ENCODE peak calls at places on chromosomes 7 and 10, in ten cellular contexts. A is mesothelial cell of epicardium, J is prostate gland, D is mucosa of descending colon, Q is fibroblast of the aortic adventitia, X is ovary, Y is GM10248, W is HL-60, L is Calu3, T is right atrium auricular region. H is an unnamed sample.

GRCh38 chr10:64306888-64307287 is 785.7 kb downstream of the REEP3 start:
- DNase-seq in A (no peak), J (no peak), D (no peak), Q (no peak), X (no peak), Y (no peak), W (no peak), L (no peak), T (no peak), H (no peak)

GRCh38 chr10:119005377-119006043 is 24.0 kb upstream of the NANOS1 start:
- DNase-seq in A (no peak), J (no peak), D (no peak), Q (no peak), X (no peak), Y (no peak), W (no peak), L (no peak), T (no peak), H (no peak)

GRCh38 chr7:23022258-23022745 is 8.4 kb upstream of the HYCC1 start:
- DNase-seq in A (no peak), J (no peak), D (no peak), Q (peak), X (no peak), Y (no peak), W (no peak), L (peak), T (no peak), H (no peak)

GRCh38 chr10:14353291-14353913 is 22.7 kb upstream of the FRMD4A start:
- DNase-seq in A (peak), J (no peak), D (no peak), Q (no peak), X (no peak), Y (no peak), W (no peak), L (no peak), T (no peak), H (no peak)

GRCh38 chr10:120999868-121000267 is 148.7 kb downstream of the WDR11 start:
- DNase-seq in A (no peak), J (no peak), D (no peak), Q (no peak), X (no peak), Y (no peak), W (no peak), L (no peak), T (no peak), H (no peak)

GRCh38 chr7:111987115-111987826 is 218.9 kb downstream of the DOCK4 start:
- DNase-seq in A (no peak), J (no peak), D (no peak), Q (peak), X (no peak), Y (no peak), W (peak), L (no peak), T (no peak), H (no peak)

GRCh38 chr7:106620681-106621080 is 40.3 kb downstream of the CCDC71L start:
- DNase-seq in A (no peak), J (no peak), D (no peak), Q (peak), X (no peak), Y (no peak), W (no peak), L (no peak), T (no peak), H (no peak)

GRCh38 chr7:22251284-22251683 is 105.7 kb downstream of the RAPGEF5 start:
- DNase-seq in A (no peak), J (no peak), D (no peak), Q (no peak), X (no peak), Y (no peak), W (no peak), L (no peak), T (no peak), H (no peak)

GRCh38 chr10:80924063-80924952 is 386.6 kb downstream of the SH2D4B start:
- DNase-seq in A (peak), J (peak), D (no peak), Q (peak), X (no peak), Y (no peak), W (peak), L (peak), T (no peak), H (peak)

GRCh38 chr7:3399858-3400257 is 98.8 kb downstream of the SDK1 start:
- DNase-seq in A (no peak), J (no peak), D (no peak), Q (peak), X (no peak), Y (no peak), W (peak), L (peak), T (no peak), H (no peak)

GRCh38 chr10:119409906-119410305 is 132.6 kb downstream of the RGS10 start:
- DNase-seq in A (no peak), J (no peak), D (peak), Q (no peak), X (peak), Y (no peak), W (no peak), L (no peak), T (peak), H (no peak)

DNA sequence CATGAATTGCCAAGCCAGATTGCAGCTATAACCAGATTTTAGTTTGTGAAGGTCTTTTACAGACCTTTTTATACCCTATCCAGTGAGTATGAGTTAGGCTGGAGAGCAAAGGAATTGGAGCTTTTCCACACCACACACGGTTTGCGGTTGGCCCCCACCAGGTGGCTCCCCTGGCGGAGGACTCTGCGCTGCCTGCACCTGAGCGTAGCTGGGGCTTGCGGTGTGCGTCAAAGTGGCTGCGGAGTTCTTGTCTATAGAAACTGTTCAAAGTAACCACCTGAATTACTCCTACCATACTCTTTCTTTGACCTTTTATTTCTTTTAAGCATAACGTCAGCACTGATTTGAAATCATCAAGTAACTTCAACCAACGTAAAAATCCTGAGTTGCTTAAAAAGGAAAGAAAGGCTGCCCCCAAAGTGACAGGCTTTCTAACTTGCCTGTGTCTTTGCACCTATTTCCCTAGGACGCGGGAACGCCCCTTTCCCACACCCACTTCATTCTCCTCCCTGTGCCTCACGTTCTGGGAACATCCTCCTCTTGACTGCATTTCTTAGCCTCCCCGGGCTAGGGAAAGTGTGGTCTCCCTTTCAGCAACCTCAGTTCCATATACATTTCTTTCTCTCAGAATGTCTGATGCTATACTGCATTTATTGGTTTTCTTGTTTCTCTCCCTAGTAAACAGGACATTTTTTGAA is 47.6 kb upstream of the TMEM72 start:
- DNase-seq in A (no peak), J (no peak), D (no peak), Q (no peak), X (no peak), Y (no peak), W (no peak), L (peak), T (peak), H (no peak)
- TF ChIP-seq CTCF in A (no peak), J (no peak), D (no peak), Q (no peak), X (no peak), Y (no peak), W (no peak), L (no peak), T (no peak), H (no peak)

GRCh38 chr10:30383366-30383765 is 34.3 kb upstream of the MTPAP start:
- DNase-seq in A (no peak), J (no peak), D (no peak), Q (peak), X (no peak), Y (no peak), W (no peak), L (no peak), T (no peak), H (no peak)

GRCh38 chr10:30384051-30384674 is 35.1 kb upstream of the MTPAP start:
- DNase-seq in A (no peak), J (no peak), D (no peak), Q (no peak), X (no peak), Y (no peak), W (no peak), L (no peak), T (no peak), H (no peak)

GRCh38 chr10:30387646-30388243 is 38.7 kb upstream of the MTPAP start:
- DNase-seq in A (no peak), J (no peak), D (no peak), Q (peak), X (no peak), Y (no peak), W (no peak), L (peak), T (no peak), H (no peak)

GRCh38 chr10:30386801-30387588 is 37.9 kb upstream of the MTPAP start:
- DNase-seq in A (no peak), J (no peak), D (no peak), Q (no peak), X (no peak), Y (no peak), W (no peak), L (no peak), T (no peak), H (no peak)

DNA sequence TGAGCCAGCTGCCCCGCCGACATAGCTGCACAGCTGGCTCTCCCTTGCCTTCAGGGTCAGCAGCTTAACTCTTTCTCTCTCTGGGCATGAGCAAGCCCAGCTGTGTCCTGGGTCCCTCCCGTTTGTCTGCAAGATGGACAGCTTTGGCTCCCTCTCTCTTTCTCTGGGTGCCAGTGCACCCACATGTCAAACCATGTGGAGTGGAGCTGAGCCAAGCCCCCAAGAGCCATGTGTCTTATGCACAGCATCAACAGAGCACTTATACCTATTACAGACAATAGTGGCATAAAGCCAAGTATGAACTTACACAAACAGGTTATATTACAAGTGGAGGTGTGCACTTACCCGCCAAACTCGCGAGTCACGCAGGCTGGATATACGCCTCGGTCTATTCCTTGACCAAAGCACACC is 35.7 kb upstream of the MTPAP start:
- DNase-seq in A (no peak), J (no peak), D (no peak), Q (no peak), X (no peak), Y (no peak), W (peak), L (peak), T (no peak), H (peak)
- TF ChIP-seq CTCF in A (no peak), J (no peak), D (no peak), Q (peak), X (no peak), Y (peak), W (no peak), L (peak), T (no peak), H (no peak)

DNA sequence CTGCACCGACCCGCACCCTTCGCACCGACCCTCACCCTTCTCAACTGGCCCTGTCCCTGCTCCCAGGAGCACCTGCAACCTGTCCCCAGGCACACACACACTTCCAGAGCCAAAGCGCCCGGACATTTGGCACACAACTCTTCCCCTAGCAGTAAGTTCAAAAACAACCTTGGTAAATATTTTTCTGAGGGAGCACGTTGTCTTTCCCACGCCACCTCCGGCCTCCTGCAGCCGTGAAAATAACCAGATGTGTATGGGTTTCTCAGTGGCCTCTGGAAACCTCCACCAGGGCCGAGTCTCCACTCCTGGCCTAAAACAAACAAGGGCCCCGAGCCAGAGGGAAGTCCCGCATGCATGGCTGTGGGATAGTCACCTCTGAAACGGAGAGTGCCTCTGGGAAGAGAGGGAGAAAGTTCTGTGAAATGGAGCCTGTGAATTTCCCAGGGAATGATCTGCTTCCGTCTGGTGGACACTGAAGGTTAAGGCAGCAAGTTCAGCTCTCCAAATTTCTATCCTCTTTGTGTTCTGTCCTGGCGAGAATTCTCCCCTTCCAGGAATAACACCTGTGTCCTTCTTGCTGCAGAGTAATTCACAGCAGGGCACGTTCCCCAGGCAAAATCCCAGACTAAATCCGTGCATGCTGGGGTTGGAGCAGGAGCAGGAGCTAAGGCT is 15.8 kb downstream of the PODXL start:
- DNase-seq in A (no peak), J (no peak), D (no peak), Q (no peak), X (peak), Y (no peak), W (no peak), L (no peak), T (no peak), H (peak)
- TF ChIP-seq CTCF in A (no peak), J (no peak), D (no peak), Q (peak), X (no peak), Y (no peak), W (no peak), L (no peak), T (no peak), H (peak)

DNA sequence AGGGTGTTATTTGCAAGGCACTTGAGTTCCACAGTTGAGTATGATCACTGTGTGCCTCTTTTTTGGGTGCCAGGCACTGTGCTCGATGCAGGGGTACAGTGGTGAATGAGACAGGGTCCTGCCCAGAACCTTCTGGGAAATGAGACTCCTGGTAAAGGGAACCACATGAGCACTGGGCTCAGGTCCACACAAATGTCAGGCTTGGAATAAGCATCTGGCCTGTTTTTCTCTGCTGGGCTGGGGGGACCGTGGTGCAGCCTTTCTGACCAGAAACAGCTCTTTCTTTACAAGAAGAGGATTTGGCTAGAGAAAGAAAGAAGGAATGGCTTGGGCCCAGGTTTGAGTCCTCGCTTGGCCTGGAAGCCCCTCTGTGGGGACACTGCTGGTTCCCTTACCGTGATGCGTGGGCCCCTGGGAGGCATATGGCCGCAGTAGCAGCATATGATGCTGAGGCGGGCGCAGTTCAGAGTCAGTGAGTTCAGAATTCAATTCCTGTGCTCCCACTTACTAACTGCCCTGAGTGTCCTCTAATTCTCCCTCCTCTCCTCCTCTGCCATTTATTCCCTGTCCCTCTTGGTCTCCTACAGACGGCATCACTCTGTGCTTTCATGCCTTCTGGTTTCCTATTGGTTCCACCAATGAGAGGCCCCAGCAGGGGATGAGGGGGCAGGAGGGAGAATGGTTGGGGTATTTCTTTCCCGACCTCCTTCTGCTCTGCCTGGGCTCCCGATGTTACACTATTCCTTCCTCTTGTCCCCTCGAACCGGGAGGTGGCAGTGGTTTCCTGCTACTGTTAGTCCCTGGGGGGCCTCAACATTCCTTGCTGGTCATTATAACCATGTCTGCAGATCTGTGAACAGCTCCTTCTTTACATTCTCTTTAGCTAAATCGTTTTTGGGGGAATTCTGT is 9.6 kb upstream of the KCP start:
- DNase-seq in A (no peak), J (no peak), D (peak), Q (no peak), X (no peak), Y (no peak), W (no peak), L (no peak), T (no peak), H (no peak)
- TF ChIP-seq CTCF in A (no peak), J (no peak), D (no peak), Q (no peak), X (no peak), Y (peak), W (no peak), L (no peak), T (no peak), H (no peak)

GRCh38 chr10:77713506-77714280 is 76.1 kb upstream of the KCNMA1 start:
- DNase-seq in A (no peak), J (no peak), D (no peak), Q (no peak), X (no peak), Y (no peak), W (no peak), L (no peak), T (no peak), H (no peak)

GRCh38 chr10:77712207-77712606 is 74.6 kb upstream of the KCNMA1 start:
- DNase-seq in A (no peak), J (no peak), D (no peak), Q (no peak), X (no peak), Y (no peak), W (no peak), L (no peak), T (no peak), H (no peak)

GRCh38 chr10:77711683-77712049 is 74.1 kb upstream of the KCNMA1 start:
- DNase-seq in A (no peak), J (no peak), D (no peak), Q (no peak), X (no peak), Y (no peak), W (no peak), L (no peak), T (no peak), H (no peak)

GRCh38 chr10:77710081-77710551 is 72.5 kb upstream of the KCNMA1 start:
- DNase-seq in A (no peak), J (no peak), D (no peak), Q (no peak), X (no peak), Y (no peak), W (no peak), L (no peak), T (no peak), H (no peak)

DNA sequence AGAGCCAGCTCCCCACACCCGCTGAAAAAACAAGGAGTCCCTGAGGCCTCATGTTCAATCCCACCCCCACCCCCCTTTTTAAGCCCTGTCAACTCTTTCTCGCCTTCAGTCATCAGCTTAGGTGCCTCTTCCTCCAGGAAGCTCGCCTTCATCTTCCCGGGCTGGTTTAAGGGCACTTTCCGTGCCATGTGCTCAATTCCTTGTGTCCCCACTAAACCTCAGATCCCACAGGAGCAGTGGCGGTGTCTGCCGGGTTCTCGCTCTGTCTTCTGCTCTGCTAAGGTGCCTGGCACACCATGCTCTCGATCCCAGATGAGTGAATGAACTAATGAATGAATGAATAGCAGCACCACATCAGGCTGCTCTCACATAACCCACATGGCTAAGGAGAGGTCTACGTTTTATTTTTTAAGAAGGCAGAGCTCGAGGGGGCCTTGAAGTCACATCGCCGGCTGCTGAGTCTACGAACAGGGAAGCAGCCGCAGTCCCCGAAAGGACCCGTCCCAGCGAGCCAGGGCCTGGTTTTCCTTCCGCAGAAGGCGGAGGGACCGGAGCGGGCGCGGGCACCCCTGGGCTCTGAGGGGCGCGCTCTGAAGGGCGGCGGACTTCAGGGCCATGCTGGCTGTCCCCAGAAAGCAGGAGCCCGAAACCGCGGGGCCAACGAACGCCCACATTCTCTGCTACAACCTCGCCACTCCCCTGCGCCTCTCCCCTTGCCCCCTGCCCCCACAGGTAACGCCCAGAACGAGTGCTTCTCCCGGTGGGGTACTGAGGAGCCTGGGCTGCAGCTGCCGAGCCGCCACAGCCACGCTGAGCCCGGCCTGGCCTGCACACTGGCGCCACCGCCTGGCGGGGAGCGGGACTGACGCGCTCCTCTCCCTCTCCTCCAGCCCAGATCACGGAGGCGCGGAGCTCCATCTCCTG is 73.4 kb upstream of the KCNMA1 start:
- DNase-seq in A (peak), J (peak), D (peak), Q (peak), X (peak), Y (peak), W (peak), L (peak), T (peak), H (peak)
- TF ChIP-seq CTCF in A (peak), J (peak), D (peak), Q (peak), X (peak), Y (peak), W (peak), L (peak), T (peak), H (peak)

H was measured in testis.